ENCODE peak calls at places on chromosomes 16 and 17, in nine cellular contexts. X, I, F, K, P, V, H, Y and L are unnamed samples. For H3K4me1 and H3K9me3, the result is how much of the 10 kb centered on the place peaks cover.

GRCh38 chr17:28402224-28402630 is 3.8 kb downstream of the SLC46A1 start:
- DNase-seq in Y (no peak), I (no peak), V (no peak), X (no peak), K (peak), H (no peak), F (no peak), P (no peak), L (peak)

GRCh38 chr16:84823484-84823883 is 3.7 kb downstream of the CRISPLD2 start:
- DNase-seq in Y (no peak), V (peak), F (no peak), P (no peak), K (no peak), X (no peak), H (peak), I (no peak), L (no peak)

GRCh38 chr17:67217446-67217845 is 27.6 kb downstream of the HELZ start:
- DNase-seq in X (no peak), P (no peak), F (no peak), V (no peak), Y (no peak), K (no peak), I (no peak), H (no peak), L (no peak)

GRCh38 chr17:42121066-42121769 is at the start of gene KAT2A:
- DNase-seq in I (peak), F (peak), Y (peak), H (peak), K (peak), X (peak), P (peak), V (peak), L (peak)

GRCh38 chr16:49776085-49776501 is 79.8 kb downstream of the ZNF423 start:
- DNase-seq in V (no peak), X (no peak), Y (no peak), I (no peak), H (no peak), P (no peak), K (no peak), F (peak), L (peak)

GRCh38 chr17:76681222-76682137 is 29.3 kb downstream of the MXRA7 start:
- DNase-seq in X (peak), H (no peak), P (peak), I (peak), K (peak), Y (peak), V (peak), F (peak), L (peak)

GRCh38 chr17:5592382-5592781 is 8.1 kb upstream of the NLRP1 start:
- DNase-seq in H (no peak), I (no peak), Y (peak), V (no peak), K (no peak), F (no peak), P (no peak), X (no peak), L (no peak)

GRCh38 chr17:29929006-29929543 is 953 bp downstream of the SSH2 start:
- DNase-seq in Y (no peak), F (no peak), V (no peak), X (peak), H (no peak), K (no peak), I (peak), P (no peak), L (no peak)

GRCh38 chr17:77126519-77126918 is 14.2 kb upstream of the SEC14L1 start:
- DNase-seq in X (no peak), K (peak), I (no peak), V (peak), H (no peak), Y (no peak), P (peak), F (no peak), L (no peak)

GRCh38 chr17:44269118-44269794 is 1.3 kb upstream of the SLC4A1 start:
- DNase-seq in P (no peak), V (no peak), F (no peak), H (no peak), K (no peak), X (no peak), Y (no peak), I (no peak), L (no peak)

GRCh38 chr17:6699997-6700947 is 12.9 kb downstream of the SLC13A5 start:
- DNase-seq in V (no peak), I (no peak), F (no peak), P (no peak), H (no peak), Y (no peak), X (no peak), K (no peak), L (no peak)

GRCh38 chr16:5002699-5003143 is 31.0 kb downstream of the NAGPA start:
- DNase-seq in V (no peak), Y (no peak), P (no peak), I (no peak), X (no peak), H (no peak), K (no peak), F (no peak), L (no peak)

GRCh38 chr17:57875109-57876022 is 25.5 kb upstream of the MRPS23 start:
- DNase-seq in I (peak), P (peak), X (no peak), H (peak), K (peak), F (peak), Y (peak), V (peak), L (peak)

GRCh38 chr17:5631958-5632357 is 47.6 kb upstream of the NLRP1 start:
- DNase-seq in I (no peak), F (no peak), H (no peak), V (no peak), K (no peak), P (no peak), Y (no peak), X (no peak), L (no peak)

GRCh38 chr17:55273579-55274370 is 9.0 kb downstream of the HLF start:
- DNase-seq in I (peak), K (peak), Y (no peak), F (peak), V (peak), H (peak), X (no peak), P (peak), L (peak)

GRCh38 chr17:56979091-56979480 is 1.2 kb downstream of the SCPEP1 start:
- DNase-seq in Y (no peak), X (no peak), V (no peak), K (no peak), P (no peak), F (no peak), H (no peak), I (no peak), L (no peak)

GRCh38 chr16:58426095-58426494 is 33.8 kb downstream of the GINS3 start:
- DNase-seq in F (no peak), V (no peak), H (peak), I (no peak), K (no peak), Y (no peak), X (peak), P (no peak), L (peak)

GRCh38 chr16:26457896-26458295 is 608.8 kb upstream of the C16orf82 start:
- DNase-seq in F (no peak), X (no peak), Y (no peak), K (no peak), V (no peak), P (no peak), I (no peak), H (no peak), L (no peak)

GRCh38 chr16:25257956-25258855 is 561 bp upstream of the ZKSCAN2 start:
- DNase-seq in H (peak), Y (peak), I (peak), X (peak), V (peak), K (peak), P (peak), F (peak), L (peak)

GRCh38 chr16:3026003-3026378 is 2.2 kb downstream of the THOC6 start:
- DNase-seq in Y (no peak), I (no peak), V (peak), H (no peak), F (no peak), K (no peak), P (no peak), X (no peak), L (no peak)

GRCh38 chr17:53924530-53925455 is 102.1 kb downstream of the KIF2B start:
- DNase-seq in V (no peak), H (no peak), Y (no peak), K (no peak), I (no peak), F (no peak), X (no peak), P (no peak), L (no peak)

GRCh38 chr17:17824780-17825614 is 11.8 kb downstream of the SREBF1 start:
- DNase-seq in H (peak), I (no peak), K (peak), X (no peak), F (no peak), P (no peak), V (no peak), Y (no peak), L (peak)
- H3K4me1 ChIP-seq in H (half or more), I (under half), K (under half), X (half or more), F (half or more), P (half or more), V (under half), Y (half or more), L (under half)

GRCh38 chr17:73200476-73200875 is 7.6 kb downstream of the COG1 start:
- DNase-seq in Y (no peak), X (no peak), I (no peak), P (no peak), V (no peak), H (peak), F (no peak), K (no peak), L (no peak)

GRCh38 chr17:73199751-73200317 is 7.0 kb downstream of the COG1 start:
- DNase-seq in X (no peak), F (no peak), I (no peak), H (peak), Y (no peak), P (no peak), V (no peak), K (no peak), L (no peak)

GRCh38 chr17:73203135-73203787 is 10.4 kb downstream of the COG1 start:
- DNase-seq in Y (no peak), I (peak), V (no peak), K (no peak), X (no peak), P (no peak), F (no peak), H (peak), L (no peak)

GRCh38 chr17:73203788-73204479 is 11.1 kb downstream of the COG1 start:
- DNase-seq in X (peak), F (no peak), V (no peak), P (no peak), K (no peak), H (no peak), I (no peak), Y (no peak), L (no peak)

DNA sequence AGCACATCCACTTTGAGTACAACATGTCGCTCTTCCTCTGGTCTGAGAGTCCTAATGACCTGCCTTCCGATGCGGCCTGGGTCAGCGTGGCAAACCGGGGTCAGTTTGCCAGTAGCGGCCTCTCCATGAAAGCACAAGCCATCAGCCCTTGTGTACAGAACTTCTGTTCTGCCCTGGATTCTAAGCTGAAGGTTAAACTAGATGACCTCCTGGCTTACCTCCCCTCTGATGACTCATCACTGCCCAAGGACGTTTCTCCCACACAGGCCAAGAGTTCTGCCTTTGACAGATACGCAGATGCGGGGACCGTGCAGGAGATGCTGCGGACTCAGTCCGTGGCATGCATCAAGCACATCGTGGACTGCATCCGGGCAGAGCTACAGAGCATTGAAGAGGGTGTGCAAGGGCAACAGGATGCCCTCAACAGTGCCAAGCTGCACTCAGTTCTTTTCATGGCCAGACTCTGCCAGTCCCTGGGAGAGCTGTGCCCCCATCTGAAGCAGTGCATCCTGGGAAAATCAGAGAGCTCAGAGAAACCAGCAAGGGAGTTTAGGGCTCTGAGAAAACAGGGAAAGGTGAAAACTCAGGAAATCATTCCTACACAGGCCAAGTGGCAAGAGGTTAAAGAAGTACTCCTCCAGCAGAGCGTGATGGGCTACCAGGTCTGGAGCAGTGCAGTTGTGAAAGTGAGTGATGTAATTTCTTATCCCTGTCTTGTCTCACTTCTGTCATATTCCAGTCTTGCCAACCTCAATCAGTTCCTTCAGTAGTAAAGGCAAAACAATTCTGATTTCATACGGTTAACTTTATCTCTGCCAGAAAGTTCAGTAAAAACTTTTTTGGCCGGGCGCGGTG is 8.6 kb downstream of the COG1 start:
- DNase-seq in I (no peak), H (peak), K (peak), Y (no peak), P (no peak), X (no peak), V (no peak), F (peak), L (no peak)
- H3K9me3 ChIP-seq in I (under half), H (under half), K (under half), Y (under half), P (under half), X (under half), V (under half), F (under half), L (under half)

GRCh38 chr17:13981881-13982280 is 87.4 kb upstream of the COX10 start:
- DNase-seq in V (no peak), I (no peak), Y (no peak), K (no peak), P (no peak), H (no peak), F (no peak), X (no peak), L (no peak)
- H3K4me3 ChIP-seq in V (no peak), I (no peak), Y (no peak), K (no peak), P (no peak), H (no peak), F (no peak), X (no peak), L (no peak)

GRCh38 chr16:48535831-48536599 is 74.0 kb downstream of the N4BP1 start:
- DNase-seq in Y (no peak), K (peak), V (peak), P (peak), H (peak), F (peak), I (peak), X (no peak), L (peak)
- H3K4me1 ChIP-seq in Y (under half), K (under half), V (under half), P (under half), H (under half), F (half or more), I (under half), X (under half), L (under half)

GRCh38 chr16:35746281-35746962 is 2287.0 kb downstream of the TP53TG3F start:
- DNase-seq in F (no peak), V (no peak), I (no peak), H (no peak), Y (no peak), K (no peak), P (no peak), X (no peak), L (no peak)
- H3K9me3 ChIP-seq in F (under half), V (under half), I (under half), H (under half), Y (under half), K (under half), P (under half), X (under half), L (under half)

DNA sequence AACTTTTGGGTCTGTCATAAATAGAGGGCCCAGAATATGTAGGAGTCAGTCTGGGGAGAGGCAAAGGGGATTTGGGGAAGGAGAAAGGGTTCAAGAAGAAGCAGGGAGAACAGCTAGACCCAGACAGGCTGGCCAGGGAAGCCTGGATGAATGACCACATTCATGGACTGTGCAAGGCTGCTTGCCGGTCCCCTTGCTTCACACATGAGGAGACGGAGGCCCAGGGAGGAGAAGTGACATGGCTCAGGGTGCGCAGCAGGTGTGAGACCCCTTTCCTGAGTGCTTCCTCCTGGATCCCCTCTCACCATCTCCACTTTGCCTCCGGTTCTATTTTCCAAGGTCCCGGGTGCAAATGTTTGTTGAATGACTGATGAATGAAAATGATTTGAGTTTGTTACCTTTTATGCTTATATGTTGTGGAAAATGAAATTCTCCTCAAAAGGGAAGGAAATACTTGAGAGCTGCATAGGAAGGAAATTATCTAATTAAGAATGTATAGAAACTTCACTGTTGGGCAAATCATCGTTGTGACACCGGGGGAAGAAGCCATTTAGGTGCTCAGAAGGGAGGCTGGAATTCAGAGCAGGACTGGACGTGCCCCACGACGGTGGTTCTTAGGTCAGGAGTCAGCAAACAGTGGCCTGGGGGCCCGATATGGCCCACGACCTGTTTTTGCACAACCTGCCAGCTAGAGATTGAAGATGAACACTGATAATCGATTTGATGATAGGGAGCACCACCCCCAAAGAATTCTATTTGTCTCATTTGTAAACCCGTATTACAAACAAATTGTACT is 559 bp downstream of the ITGAM start:
- DNase-seq in X (no peak), F (no peak), H (peak), K (no peak), V (no peak), I (no peak), Y (no peak), P (no peak), L (no peak)
- H3K4me3 ChIP-seq in X (no peak), F (peak), H (peak), K (no peak), V (no peak), I (no peak), Y (no peak), P (no peak), L (no peak)

DNA sequence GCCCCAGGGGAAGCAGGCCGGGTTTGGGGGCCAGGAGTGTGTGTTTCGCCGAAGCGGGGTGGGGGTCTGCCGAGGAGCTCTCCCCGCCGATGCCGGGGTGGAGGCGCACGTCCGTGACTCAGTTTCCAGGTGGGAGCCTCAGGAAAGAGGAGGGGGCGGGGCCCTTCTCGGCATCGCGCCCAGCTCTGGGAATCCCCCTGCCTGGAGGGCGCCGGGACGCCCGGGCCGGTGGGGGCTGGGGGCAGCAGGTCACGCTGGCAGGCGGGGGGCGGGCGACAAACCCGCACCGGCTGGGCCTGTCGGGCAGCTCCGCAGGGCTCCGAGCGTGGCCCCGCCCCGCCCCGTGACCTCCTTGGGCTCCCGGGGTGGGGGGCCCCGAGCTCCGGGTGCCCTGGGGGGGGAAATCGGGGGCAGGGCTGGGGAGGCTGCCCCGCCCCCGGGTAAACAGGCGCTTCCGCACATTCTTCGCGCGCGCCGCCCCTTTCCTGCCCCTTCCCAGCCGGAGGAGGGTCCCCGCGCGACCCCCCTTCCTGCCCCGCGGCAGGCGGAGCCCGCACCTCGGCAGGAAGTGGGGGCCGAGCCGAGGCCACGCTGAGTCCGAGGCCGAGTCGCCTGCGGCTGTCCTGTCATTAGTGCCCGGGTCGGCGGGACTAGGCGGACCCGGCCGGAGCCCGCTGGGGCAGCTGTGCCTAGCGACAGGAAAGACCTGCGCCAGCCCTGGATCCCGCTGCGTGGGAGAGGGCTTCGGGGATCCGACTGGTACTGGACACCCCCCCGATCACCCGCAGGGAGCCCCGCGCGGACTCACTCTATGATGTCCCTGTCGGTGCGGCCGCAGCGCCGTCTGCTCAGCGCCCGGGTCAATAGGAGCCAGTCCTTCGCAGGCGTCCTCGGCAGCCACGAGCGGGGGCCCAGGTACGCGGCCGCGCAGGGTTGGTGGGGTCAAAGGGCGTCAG is 9.3 kb downstream of the RIPOR1 start:
- DNase-seq in F (peak), I (peak), P (peak), H (no peak), X (peak), Y (no peak), V (peak), K (peak), L (peak)
- H3K4me1 ChIP-seq in F (half or more), I (under half), P (under half), H (under half), X (under half), Y (under half), V (under half), K (under half), L (under half)

DNA sequence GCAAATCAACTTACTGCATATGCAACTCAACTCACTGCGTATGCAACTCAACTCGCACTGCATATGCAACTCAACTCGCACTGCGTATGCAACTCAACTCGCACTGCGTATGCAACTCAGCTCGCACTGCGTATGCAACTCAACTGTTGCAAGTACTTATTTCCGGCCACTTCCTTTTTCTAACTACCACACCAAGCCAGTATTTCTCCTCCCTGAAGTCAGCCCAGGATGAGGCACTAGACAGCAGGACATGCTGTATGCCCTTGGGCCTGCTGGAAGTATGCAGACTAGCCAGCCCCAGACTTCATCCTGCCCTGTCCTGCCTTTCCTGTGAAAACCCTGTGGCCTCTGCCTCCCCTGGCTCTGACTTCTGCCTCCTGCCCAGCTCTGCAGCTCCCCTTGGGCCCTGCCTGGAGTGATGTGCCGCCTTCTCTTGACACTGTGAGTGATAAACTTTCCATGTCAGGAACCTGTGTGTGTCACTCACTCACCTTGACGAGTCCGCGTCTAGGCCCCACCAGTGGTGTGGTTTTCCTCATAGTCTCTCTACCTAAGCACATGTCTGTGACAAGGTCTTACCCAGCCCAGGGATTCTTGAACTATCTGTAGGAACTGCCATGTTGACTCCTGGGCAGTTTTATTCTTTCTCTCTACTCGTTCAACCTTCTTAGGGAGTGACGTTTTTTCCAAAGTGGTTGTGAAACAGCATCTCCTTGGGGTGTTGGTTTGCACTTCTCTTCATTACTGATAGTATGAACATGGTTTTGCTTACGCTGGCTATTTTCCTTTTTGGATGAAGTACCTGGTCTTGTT is 16.4 kb downstream of the ZNF778 start:
- DNase-seq in X (no peak), F (no peak), P (no peak), Y (no peak), I (no peak), K (peak), V (no peak), H (no peak), L (peak)
- H3K9me3 ChIP-seq in X (under half), F (under half), P (under half), Y (under half), I (under half), K (under half), V (under half), H (under half), L (under half)